ENCODE peak calls at places on chromosomes 11 and 22, in nine cellular contexts. J, A, W, N, Q, R, Y, H and X are unnamed samples.

GRCh38 chr11:117833401-117833891 is 8.9 kb upstream of the FXYD2 start:
- DNase-seq in W (peak), R (no peak), Q (no peak), A (no peak), N (no peak), J (no peak), H (peak), Y (no peak), X (no peak)

GRCh38 chr11:128687321-128687720 is 6.6 kb upstream of the FLI1 start:
- DNase-seq in R (no peak), N (peak), J (no peak), A (no peak), W (peak), Y (no peak), Q (no peak), H (no peak), X (no peak)

GRCh38 chr11:67604815-67605214 is 1.9 kb upstream of the NDUFV1 start:
- DNase-seq in Q (no peak), A (no peak), Y (no peak), W (no peak), J (no peak), H (no peak), N (no peak), R (no peak), X (no peak)

GRCh38 chr22:42074846-42075245 is 798 bp downstream of the PHETA2 start:
- DNase-seq in Q (no peak), R (no peak), N (no peak), W (peak), H (no peak), Y (no peak), A (no peak), J (no peak), X (no peak)

GRCh38 chr11:2377511-2378443 is 667 bp downstream of the CD81 start:
- DNase-seq in Y (peak), R (no peak), H (peak), J (no peak), N (peak), A (peak), W (peak), Q (peak), X (peak)

GRCh38 chr22:37284807-37285355 is 2.6 kb downstream of the CYTH4 start:
- DNase-seq in N (no peak), A (no peak), W (peak), R (no peak), Q (no peak), Y (no peak), H (no peak), J (no peak), X (no peak)

GRCh38 chr22:49999063-49999900 is 13.3 kb downstream of the IL17REL start:
- DNase-seq in H (peak), Q (no peak), W (peak), N (peak), A (no peak), Y (peak), J (no peak), R (no peak), X (no peak)

GRCh38 chr11:34192481-34193401 is 87.3 kb downstream of the NAT10 start:
- DNase-seq in A (peak), Y (peak), R (peak), J (peak), N (peak), W (peak), Q (no peak), H (no peak), X (no peak)

GRCh38 chr11:119417726-119418540 is 5.0 kb downstream of the THY1 start:
- DNase-seq in R (peak), N (peak), W (no peak), Y (peak), J (peak), H (no peak), A (peak), Q (no peak), X (no peak)

GRCh38 chr11:118276422-118276821 is 12.3 kb upstream of the MPZL2 start:
- DNase-seq in H (no peak), Y (no peak), A (no peak), W (no peak), N (no peak), J (no peak), Q (no peak), R (no peak), X (no peak)

GRCh38 chr11:15627560-15627959 is 512.8 kb downstream of the INSC start:
- DNase-seq in W (no peak), R (no peak), N (no peak), H (no peak), Q (no peak), J (peak), Y (peak), A (peak), X (no peak)

GRCh38 chr11:74004694-74005615 is 3.9 kb downstream of the UCP3 start:
- DNase-seq in R (no peak), Q (peak), W (no peak), A (no peak), N (no peak), H (no peak), J (no peak), Y (no peak), X (peak)

GRCh38 chr22:50570861-50571260 is 7.4 kb downstream of the CPT1B start:
- DNase-seq in N (no peak), W (no peak), R (no peak), A (no peak), H (no peak), Q (no peak), Y (no peak), J (no peak), X (no peak)

GRCh38 chr11:105045897-105046296 is 762 bp upstream of the CARD16 start:
- DNase-seq in Q (no peak), H (no peak), R (no peak), Y (no peak), W (no peak), J (no peak), A (no peak), N (no peak), X (no peak)

GRCh38 chr22:49022816-49023160 is 804.9 kb downstream of the BRD1 start:
- DNase-seq in N (no peak), Y (no peak), R (no peak), W (no peak), Q (no peak), H (no peak), A (no peak), J (no peak), X (no peak)

GRCh38 chr11:1302461-1303073 is 6.9 kb downstream of the TOLLIP start:
- DNase-seq in W (no peak), Q (no peak), A (no peak), H (no peak), R (no peak), Y (no peak), J (no peak), N (no peak), X (no peak)